ENCODE peak calls at places on chromosomes 11 and 22, in six cellular contexts. J, M, P, A, N and T are unnamed samples.
A peak's percentile ranks its signal among the peaks of the same experiment; 100 is the strongest.

GRCh38 chr11:36750349-36750748 is 152.3 kb upstream of the RAG2 start:
- DNase-seq in M (no peak), P (no peak), A (no peak), J (no peak), N (no peak), T (no peak)

GRCh38 chr11:396948-397548 is 3.0 kb downstream of the PKP3 start:
- DNase-seq in P (no peak), J (no peak), A (peak; percentile 68), M (peak; percentile 69), N (peak; percentile 58), T (no peak)

GRCh38 chr22:41968601-41969000 is 642 bp upstream of the SEPTIN3 start:
- DNase-seq in J (no peak), N (no peak), A (no peak), M (peak; percentile 38), P (no peak), T (no peak)

GRCh38 chr11:103928040-103928555 is 108.3 kb upstream of the DDI1 start:
- DNase-seq in N (no peak), M (no peak), J (no peak), A (no peak), P (no peak), T (no peak)

GRCh38 chr11:2996976-2997375 is 4.8 kb upstream of the NAP1L4 start:
- DNase-seq in A (no peak), J (no peak), M (no peak), N (no peak), P (no peak), T (no peak)

GRCh38 chr11:94194712-94195111 is 66.1 kb downstream of the PANX1 start:
- DNase-seq in J (no peak), A (no peak), M (no peak), P (no peak), N (no peak), T (no peak)

GRCh38 chr11:107689317-107690202 is 22.3 kb downstream of the SLN start:
- DNase-seq in N (peak; percentile 76), A (peak; percentile 76), P (no peak), J (no peak), M (peak; percentile 71), T (peak; percentile 2)

GRCh38 chr11:62850911-62851806 is 11.8 kb upstream of the WDR74 start:
- DNase-seq in M (no peak), A (no peak), P (no peak), J (no peak), N (no peak), T (no peak)

GRCh38 chr11:17770048-17770652 is 35.6 kb downstream of the KCNC1 start:
- DNase-seq in J (no peak), A (no peak), N (no peak), M (no peak), P (no peak), T (no peak)

GRCh38 chr22:49103314-49104052 is 724.2 kb downstream of the BRD1 start:
- DNase-seq in J (no peak), N (no peak), A (no peak), M (no peak), P (no peak), T (no peak)

GRCh38 chr11:67732045-67732787 is 57.8 kb upstream of the ALDH3B2 start:
- DNase-seq in N (no peak), J (no peak), P (no peak), A (no peak), M (no peak), T (no peak)

GRCh38 chr11:108235633-108236032 is 12.8 kb downstream of the ATM start:
- DNase-seq in N (no peak), P (no peak), J (no peak), A (no peak), M (no peak), T (no peak)

GRCh38 chr11:14041040-14041439 is 78.5 kb downstream of the SPON1 start:
- DNase-seq in P (no peak), M (no peak), J (no peak), N (no peak), A (no peak), T (no peak)

GRCh38 chr11:47991266-47991830 is 11.0 kb downstream of the PTPRJ start:
- DNase-seq in P (no peak), M (no peak), N (peak; percentile 55), J (no peak), A (no peak), T (no peak)

GRCh38 chr11:68839953-68840641 is 1.6 kb downstream of the CPT1A start:
- DNase-seq in N (no peak), J (no peak), P (peak; percentile 5), A (no peak), M (peak; percentile 34), T (no peak)

GRCh38 chr22:24564376-24565058 is 8.7 kb downstream of the SNRPD3 start:
- DNase-seq in M (peak; percentile 68), P (no peak), N (no peak), J (no peak), A (no peak), T (no peak)

GRCh38 chr11:59867946-59868345 is 1.7 kb upstream of the TCN1 start:
- DNase-seq in J (no peak), M (no peak), A (no peak), P (no peak), N (no peak), T (no peak)

GRCh38 chr22:29524440-29525191 is 28.9 kb downstream of the THOC5 start:
- DNase-seq in P (no peak), A (peak; percentile 12), N (no peak), J (no peak), M (peak; percentile 35), T (no peak)

GRCh38 chr11:95363710-95364109 is 132.7 kb upstream of the SESN3 start:
- DNase-seq in J (no peak), N (no peak), M (no peak), A (no peak), P (no peak), T (no peak)

GRCh38 chr11:112835556-112835955 is 125.7 kb upstream of the NCAM1 start:
- DNase-seq in A (no peak), M (no peak), P (no peak), N (no peak), J (no peak), T (no peak)

GRCh38 chr22:37419916-37420655 is 7.2 kb downstream of the ELFN2 start:
- DNase-seq in M (no peak), J (no peak), A (no peak), N (no peak), P (no peak), T (no peak)

GRCh38 chr11:82944198-82944597 is 42.7 kb downstream of the DDIAS start:
- DNase-seq in A (no peak), M (no peak), N (no peak), P (no peak), J (no peak), T (no peak)

DNA sequence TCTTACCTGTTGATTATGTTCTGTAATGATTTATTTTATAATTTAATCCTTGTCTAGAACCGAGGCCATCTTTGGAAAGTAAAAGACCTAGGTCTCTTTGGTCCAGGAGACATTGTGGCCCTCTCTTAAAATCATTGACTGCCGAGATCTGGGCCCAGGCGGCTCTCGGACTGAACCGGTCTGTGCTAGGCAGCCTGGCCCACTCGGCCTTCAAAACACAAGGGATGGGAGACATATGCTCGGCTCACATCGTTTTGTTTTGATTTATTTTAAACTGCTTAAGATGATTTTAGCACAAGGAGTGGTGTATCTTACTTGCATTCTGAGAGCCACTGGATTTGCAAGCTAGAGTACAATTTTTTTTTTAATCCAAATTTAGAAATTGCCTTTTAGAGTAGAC is 80.2 kb upstream of the WNT7B start:
- DNase-seq in N (peak; percentile 39), P (no peak), M (no peak), J (no peak), A (no peak), T (no peak)
- H3K4me3 ChIP-seq in N (peak overlapping the region; percentile 87), P (no peak overlapping the region), M (no peak overlapping the region), J (peak overlapping the region; percentile 62), A (no peak overlapping the region), T (no peak overlapping the region)

DNA sequence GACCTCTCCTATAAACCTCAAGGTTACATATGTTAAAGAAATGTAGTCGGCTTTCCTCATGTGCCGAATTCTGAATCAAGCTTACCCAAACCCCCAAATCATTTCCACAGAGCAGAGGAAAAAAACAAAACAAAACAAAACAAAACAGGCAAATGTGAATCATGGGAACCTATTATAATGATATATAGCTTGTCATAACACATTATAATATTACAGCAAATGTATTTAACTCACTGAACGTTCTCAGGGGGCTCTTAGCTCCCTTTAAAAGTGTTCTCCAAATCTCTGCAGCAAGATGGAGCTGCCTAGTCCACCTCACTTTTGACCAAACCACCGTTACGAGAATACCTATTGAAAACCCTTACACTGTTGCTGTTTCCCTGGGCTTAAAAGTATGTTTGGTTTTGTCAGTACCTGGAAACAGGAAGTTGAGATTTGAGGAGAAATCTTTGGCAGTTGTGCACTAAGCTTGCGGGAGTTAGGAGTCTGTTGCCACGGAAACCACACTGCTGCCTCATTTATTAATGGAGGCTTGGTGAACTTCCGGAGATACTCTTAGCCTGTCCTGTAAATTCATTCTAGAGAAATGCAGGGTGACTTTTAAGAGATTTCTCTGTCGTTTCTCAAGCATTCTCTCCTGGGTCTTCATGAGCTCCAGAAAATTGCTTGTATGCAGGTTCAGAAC is 167.0 kb upstream of the RASSF10 start:
- DNase-seq in J (peak; percentile 73), M (peak; percentile 79), N (no peak), P (no peak), A (peak; percentile 75), T (no peak)
- H3K4me3 ChIP-seq in J (no peak overlapping the region), M (no peak overlapping the region), N (no peak overlapping the region), P (no peak overlapping the region), A (no peak overlapping the region), T (no peak overlapping the region)

DNA sequence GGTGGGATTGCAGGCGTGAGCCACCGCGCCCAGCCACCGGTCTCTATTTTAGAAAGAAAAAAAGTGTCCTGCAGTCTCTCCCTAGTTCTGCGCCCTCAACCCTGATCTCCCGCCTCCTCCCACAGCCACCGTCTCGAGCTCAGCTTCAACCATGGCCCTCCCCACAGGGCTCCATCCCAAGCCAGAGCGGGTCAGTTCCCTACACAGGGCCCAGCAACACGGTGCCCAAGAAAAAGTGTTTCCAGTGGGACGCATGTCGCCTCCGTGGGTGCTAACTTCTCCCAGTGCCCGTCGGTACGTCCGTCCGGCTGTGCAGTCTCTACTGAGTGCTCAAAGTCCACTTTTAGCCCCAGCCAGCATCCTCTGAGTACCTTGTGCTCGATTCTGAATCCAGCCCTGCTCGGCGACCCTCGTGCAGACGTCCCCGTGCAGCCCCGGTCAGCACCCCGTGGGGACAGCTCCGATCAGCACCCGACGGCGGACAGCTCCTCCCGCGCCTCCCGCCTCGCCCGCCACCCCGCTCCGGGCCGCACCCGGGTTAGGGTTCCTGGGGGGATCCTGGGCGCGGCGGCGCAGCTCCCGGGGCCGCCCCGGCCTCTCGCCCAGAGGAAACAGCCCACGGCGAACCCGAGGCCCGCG is 658 bp upstream of the MAPK8IP2 start:
- DNase-seq in M (peak; percentile 35), J (no peak), A (no peak), N (no peak), P (no peak), T (no peak)
- H3K4me3 ChIP-seq in M (no peak overlapping the region), J (peak overlapping the region; percentile 26), A (no peak overlapping the region), N (peak overlapping the region; percentile 39), P (peak overlapping the region; percentile 9), T (peak overlapping the region; percentile 2)

DNA sequence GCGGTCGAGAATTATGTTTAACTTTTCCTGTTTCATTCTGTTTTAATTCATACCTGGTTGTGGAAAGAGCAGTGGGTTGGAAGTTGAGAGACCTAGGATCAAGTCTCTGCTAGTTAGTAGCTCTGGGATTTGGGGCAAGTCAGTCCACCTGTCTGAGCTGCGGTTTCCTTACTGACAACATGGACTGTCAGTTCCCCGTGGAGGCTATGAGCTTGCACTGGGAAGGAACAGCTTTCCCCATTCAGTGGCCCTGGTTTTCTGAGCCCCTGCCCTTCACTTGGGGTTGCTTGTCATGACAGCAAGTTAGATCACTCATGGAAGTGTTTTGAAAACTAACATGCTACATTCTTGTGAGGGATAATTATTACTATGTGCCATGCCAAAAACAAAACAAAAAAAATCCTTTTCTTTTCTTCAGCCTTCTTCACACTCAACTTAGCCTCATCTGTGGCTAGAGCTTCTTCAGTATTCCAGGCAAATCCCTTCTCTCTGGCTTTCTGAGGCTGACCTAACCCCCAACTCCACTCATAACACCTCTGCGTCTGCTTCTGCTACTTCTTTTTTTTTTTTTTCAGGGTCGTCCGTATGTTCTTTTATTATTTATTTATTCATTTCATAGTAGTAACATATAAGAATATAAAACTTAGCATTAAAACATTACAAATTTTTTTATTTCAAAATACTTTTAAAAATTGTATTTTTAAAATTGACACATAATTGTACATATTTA is 43.0 kb upstream of the ZBED5 start:
- DNase-seq in A (no peak), M (no peak), N (no peak), J (no peak), P (peak; percentile 73), T (no peak)
- H3K4me3 ChIP-seq in A (no peak overlapping the region), M (no peak overlapping the region), N (no peak overlapping the region), J (no peak overlapping the region), P (no peak overlapping the region), T (peak overlapping the region; percentile 39)